ENCODE peak calls at places on chromosomes 11 and 22, in six cellular contexts. T is stimulated activated CD4-positive, alpha-beta T cell treated with anti-CD3 and anti-CD28 coated beads, Interleukin-12 subunit alpha, Interleukin-12 subunit beta, amount 100 ng/mL, for 48 hours; X is activated CD4-positive, alpha-beta T cell treated with anti-CD3 and anti-CD28 coated beads, Interleukin-2, amount 50 U/mL, for 1 hour; M is H1; E is stimulated activated CD8-positive, alpha-beta memory T cell treated with anti-CD3 and anti-CD28 coated beads, Interleukin-15, amount 100 ng/mL, for 4 hours; H is AG04450. C is an unnamed sample.

GRCh38 chr11:36377759-36378553 is 81.9 kb downstream of the PRR5L start:
- DNase-seq in M (no peak), T (no peak), E (no peak), H (no peak), X (no peak), C (no peak)

GRCh38 chr11:78940500-78941225 is 366.0 kb upstream of the NARS2 start:
- DNase-seq in X (no peak), H (no peak), T (no peak), M (peak; percentile 61), E (no peak), C (peak; percentile 63)

GRCh38 chr11:28346209-28346608 is 238.0 kb downstream of the METTL15 start:
- DNase-seq in T (no peak), M (no peak), H (no peak), X (no peak), E (no peak), C (no peak)

GRCh38 chr22:30511109-30511508 is 5.6 kb upstream of the SEC14L4 start:
- DNase-seq in X (no peak), H (no peak), E (no peak), T (no peak), M (no peak), C (no peak)

GRCh38 chr22:43827926-43828710 is 16.0 kb upstream of the EFCAB6 start:
- DNase-seq in E (no peak), X (no peak), T (no peak), M (no peak), H (no peak), C (no peak)

GRCh38 chr11:2652857-2653643 is 46.7 kb downstream of the KCNQ1OT1 start:
- DNase-seq in M (no peak), E (no peak), X (no peak), H (no peak), T (no peak), C (no peak)

GRCh38 chr11:84871116-84871515 is 756.0 kb downstream of the DLG2 start:
- DNase-seq in M (no peak), T (no peak), H (no peak), E (no peak), X (no peak), C (no peak)

GRCh38 chr11:63999349-64000025 is 13.2 kb downstream of the OTUB1 start:
- DNase-seq in H (no peak), X (peak; percentile 64), T (peak; percentile 55), M (peak; percentile 87), E (peak; percentile 49), C (peak; percentile 86)

GRCh38 chr11:117099681-117100080 is 1.5 kb upstream of the SIK3 start:
- DNase-seq in H (no peak), E (no peak), T (no peak), X (no peak), M (no peak), C (no peak)

GRCh38 chr11:94342250-94342649 is 37.9 kb downstream of the IZUMO1R start:
- DNase-seq in X (no peak), M (no peak), T (no peak), H (no peak), E (no peak), C (no peak)

GRCh38 chr22:21579474-21579851 is 11.9 kb downstream of the UBE2L3 start:
- DNase-seq in H (no peak), E (no peak), M (no peak), T (no peak), X (no peak), C (no peak)

GRCh38 chr11:88059326-88059725 is 115.9 kb downstream of the RAB38 start:
- DNase-seq in X (no peak), E (no peak), H (no peak), T (no peak), M (no peak), C (no peak)

GRCh38 chr11:48900131-48900800 is 83.4 kb downstream of the TRIM51G start:
- DNase-seq in H (no peak), T (no peak), M (no peak), E (no peak), X (no peak), C (no peak)

GRCh38 chr22:50112151-50113118 is 22.6 kb downstream of the MOV10L1 start:
- DNase-seq in M (no peak), H (peak; percentile 21), T (no peak), X (no peak), E (no peak), C (no peak)

C was measured in ecto neural progenitor cell.